ENCODE peak calls at places on chromosomes 12 and 14, in five cellular contexts. P, V, C, O and H are unnamed samples.

GRCh38 chr14:72217164-72217563 is 284.9 kb downstream of the RGS6 start:
- DNase-seq in C (no peak), O (peak; percentile 1), P (no peak), V (no peak), H (no peak)

GRCh38 chr14:19947413-19948090 is 16.8 kb downstream of the OR4K1 start:
- DNase-seq in O (no peak), V (no peak), P (no peak), C (no peak), H (no peak)

GRCh38 chr14:106185837-106186233 is 659.5 kb downstream of the TMEM121 start:
- DNase-seq in P (peak; percentile 87), V (no peak), C (peak; percentile 62), O (no peak), H (no peak)

GRCh38 chr14:25400607-25401206 is 350.8 kb upstream of the STXBP6 start:
- DNase-seq in O (peak; percentile 56), P (peak; percentile 54), V (no peak), C (no peak), H (peak; percentile 72)

GRCh38 chr12:7319934-7320333 is 16.1 kb downstream of the ACSM4 start:
- DNase-seq in P (peak; percentile 1), C (no peak), V (no peak), O (no peak), H (no peak)

GRCh38 chr14:92704036-92704804 is 44.2 kb downstream of the LGMN start:
- DNase-seq in P (peak; percentile 53), O (no peak), C (no peak), V (no peak), H (no peak)

GRCh38 chr12:101826766-101827368 is 3.9 kb downstream of the GNPTAB start:
- DNase-seq in C (no peak), O (no peak), V (no peak), P (peak; percentile 42), H (peak; percentile 52)

GRCh38 chr12:124392991-124393790 is 98.3 kb downstream of the RFLNA start:
- DNase-seq in C (no peak), O (peak; percentile 83), V (peak; percentile 91), P (no peak), H (peak; percentile 91)

GRCh38 chr14:96265387-96265786 is 9.4 kb downstream of the BDKRB1 start:
- DNase-seq in C (no peak), O (no peak), P (no peak), V (no peak), H (no peak)

GRCh38 chr12:89863332-89863938 is 154.8 kb upstream of the ATP2B1 start:
- DNase-seq in O (no peak), P (peak; percentile 68), C (peak; percentile 90), V (no peak), H (no peak)

GRCh38 chr12:55736780-55737580 is 5.9 kb upstream of the GDF11 start:
- DNase-seq in O (peak; percentile 61), P (peak; percentile 71), C (peak; percentile 43), V (peak; percentile 89), H (no peak)

GRCh38 chr12:109277899-109278762 is 31.0 kb downstream of the FOXN4 start:
- DNase-seq in O (peak; percentile 44), V (no peak), C (no peak), P (no peak), H (no peak)

GRCh38 chr12:65319680-65320193 is 41.3 kb downstream of the MSRB3 start:
- DNase-seq in O (no peak), V (no peak), C (no peak), P (no peak), H (no peak)

GRCh38 chr14:91774138-91775096 is 42.5 kb upstream of the CATSPERB start:
- DNase-seq in V (no peak), C (no peak), O (no peak), P (no peak), H (no peak)

GRCh38 chr14:39423793-39424192 is 8.4 kb downstream of the FBXO33 start:
- DNase-seq in O (no peak), V (no peak), C (no peak), P (no peak), H (no peak)

GRCh38 chr12:124449623-124450375 is 117.6 kb downstream of the NCOR2 start:
- DNase-seq in C (no peak), P (no peak), V (no peak), O (no peak), H (no peak)

GRCh38 chr12:65277994-65278575 is 398 bp upstream of the MSRB3 start:
- DNase-seq in V (no peak), O (no peak), P (no peak), C (no peak), H (no peak)

GRCh38 chr12:3117144-3117581 is 40.0 kb downstream of the TSPAN9 start:
- DNase-seq in C (no peak), O (peak; percentile 65), P (no peak), V (no peak), H (peak; percentile 70)

GRCh38 chr12:64010069-64010686 is 165.7 kb downstream of the SRGAP1 start:
- DNase-seq in P (no peak), O (peak; percentile 48), C (no peak), V (no peak), H (no peak)

GRCh38 chr12:127655691-127656090 is 611.3 kb upstream of the TMEM132C start:
- DNase-seq in O (peak; percentile 89), C (no peak), P (no peak), V (no peak), H (no peak)

GRCh38 chr12:52561880-52562449 is 9.0 kb upstream of the KRT71 start:
- DNase-seq in C (no peak), O (no peak), P (no peak), V (no peak), H (no peak)

DNA sequence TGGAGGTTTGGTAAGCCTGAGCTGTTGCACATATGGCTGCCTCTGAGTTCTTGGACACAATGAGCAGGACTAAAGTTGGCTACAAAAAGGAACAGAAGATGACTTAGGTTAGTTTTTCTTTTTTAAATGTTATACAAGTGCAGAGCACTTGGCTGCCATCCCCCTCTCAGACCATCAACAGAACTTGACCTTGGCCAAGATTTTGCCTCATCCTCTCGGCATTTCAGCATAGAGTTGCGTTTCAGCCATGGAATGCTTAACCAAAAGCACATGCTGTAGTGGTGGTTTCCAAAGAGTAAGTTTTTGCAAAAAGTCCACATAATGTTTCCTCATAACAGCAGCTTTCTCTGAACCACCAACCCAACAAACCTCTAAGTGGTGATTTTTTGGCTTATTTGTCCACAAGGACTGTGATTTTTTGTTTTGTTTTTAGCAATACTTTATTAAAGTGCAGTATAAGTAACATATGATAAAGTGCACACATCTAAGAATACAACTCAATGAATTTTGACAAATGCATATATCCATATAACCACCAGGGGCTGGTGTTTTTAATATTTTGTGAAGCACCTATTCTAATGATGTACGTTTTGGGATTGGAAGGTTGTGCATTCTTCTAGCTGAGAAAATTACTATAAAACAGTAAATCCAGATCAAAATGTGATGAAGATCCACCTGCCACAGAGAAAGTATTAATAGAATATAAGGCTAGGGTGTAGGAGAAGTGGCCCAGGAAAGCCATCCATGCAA is 12.1 kb upstream of the GALNT16 start:
- DNase-seq in C (no peak), V (no peak), P (peak; percentile 16), O (peak; percentile 98), H (peak; percentile 75)
- H3K4me3 ChIP-seq in C (no peak overlapping the region), V (no peak overlapping the region), P (no peak overlapping the region), O (no peak overlapping the region), H (no peak overlapping the region)

GRCh38 chr12:53985358-53985899 is 483 bp downstream of the HOXC10 start:
- DNase-seq in C (no peak), P (no peak), V (peak; percentile 51), O (no peak), H (no peak)

GRCh38 chr12:53986686-53987180 is 1.8 kb downstream of the HOXC10 start:
- DNase-seq in V (no peak), O (no peak), C (no peak), P (no peak), H (no peak)

GRCh38 chr12:53987748-53988147 is 2.8 kb downstream of the HOXC10 start:
- DNase-seq in C (no peak), O (no peak), V (no peak), P (no peak), H (no peak)

GRCh38 chr12:53984901-53985357 is at the start of gene HOXC10:
- DNase-seq in P (peak; percentile 95), V (peak; percentile 75), C (peak; percentile 52), O (peak; percentile 98), H (peak; percentile 79)

GRCh38 chr12:53985900-53986685 is 1.1 kb downstream of the HOXC10 start:
- DNase-seq in P (peak; percentile 35), O (peak; percentile 81), C (no peak), V (peak; percentile 58), H (no peak)
- H3K4me3 ChIP-seq in P (no peak overlapping the region), O (peak overlapping the region; percentile 98), C (no peak overlapping the region), V (no peak overlapping the region), H (peak overlapping the region; percentile 1)

GRCh38 chr14:104864267-104865068 is 600 bp upstream of the CEP170B start:
- DNase-seq in O (no peak), P (no peak), V (peak; percentile 88), C (no peak), H (no peak)
- H3K4me3 ChIP-seq in O (peak overlapping the region; percentile 47), P (peak overlapping the region; percentile 46), V (peak overlapping the region; percentile 57), C (no peak overlapping the region), H (peak overlapping the region; percentile 62)

GRCh38 chr14:74237441-74237840 is 1.8 kb upstream of the VSX2 start:
- DNase-seq in O (no peak), V (no peak), P (no peak), C (no peak), H (no peak)

GRCh38 chr14:74241611-74242005 is 2.4 kb downstream of the VSX2 start:
- DNase-seq in C (no peak), V (no peak), O (no peak), P (no peak), H (no peak)

GRCh38 chr14:74240794-74241610 is 1.8 kb downstream of the VSX2 start:
- DNase-seq in C (peak; percentile 13), O (no peak), P (no peak), V (no peak), H (no peak)

GRCh38 chr14:74239848-74240793 is 872 bp downstream of the VSX2 start:
- DNase-seq in P (no peak), C (peak; percentile 9), O (no peak), V (no peak), H (no peak)

DNA sequence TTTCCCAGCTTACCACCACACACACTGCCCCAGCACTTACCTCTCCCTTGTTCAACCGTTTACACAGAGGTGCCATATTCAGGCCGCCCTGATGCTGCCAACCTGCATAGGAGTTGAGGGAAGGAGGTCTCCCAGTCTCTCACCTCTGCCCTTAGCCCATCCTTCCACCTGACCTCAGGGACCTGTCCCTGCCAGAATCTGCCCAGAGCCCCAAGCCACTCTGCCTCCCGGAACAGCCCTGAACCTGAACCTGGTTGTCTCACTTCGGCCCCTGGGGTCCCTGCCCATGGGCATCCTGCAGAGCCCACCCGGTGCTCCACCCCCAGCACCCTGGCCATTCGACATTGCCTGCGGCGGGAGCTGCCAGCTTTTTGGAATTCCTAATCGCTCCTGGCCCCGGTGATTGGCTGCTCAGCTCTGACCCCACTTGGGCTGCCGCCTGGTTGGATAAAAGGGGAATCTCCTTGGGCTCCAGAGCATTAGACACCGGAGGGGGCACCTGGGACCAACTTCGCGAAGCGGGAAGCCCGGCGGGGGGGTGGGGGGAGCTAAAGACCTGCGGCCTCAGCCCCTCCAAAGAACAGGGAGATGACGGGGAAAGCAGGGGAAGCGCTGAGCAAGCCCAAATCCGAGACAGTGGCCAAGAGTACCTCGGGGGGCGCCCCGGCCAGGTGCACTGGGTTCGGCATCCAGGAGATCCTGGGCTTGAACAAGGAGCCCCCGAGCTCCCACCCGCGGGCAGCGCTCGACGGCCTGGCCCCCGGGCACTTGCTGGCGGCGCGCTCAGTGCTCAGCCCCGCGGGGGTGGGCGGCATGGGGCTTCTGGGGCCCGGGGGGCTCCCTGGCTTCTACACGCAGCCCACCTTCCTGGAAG is at the start of gene VSX2:
- DNase-seq in P (no peak), C (no peak), O (no peak), V (no peak), H (no peak)
- H3K4me3 ChIP-seq in P (no peak within 1 kb of the TSS), C (no peak within 1 kb of the TSS), O (no peak within 1 kb of the TSS), V (peak within 1 kb of the TSS; percentile 29), H (peak within 1 kb of the TSS; percentile 39)

GRCh38 chr12:68245071-68246021 is 8.1 kb downstream of the IL22 start:
- DNase-seq in C (no peak), O (no peak), P (no peak), V (no peak), H (no peak)
- H3K4me3 ChIP-seq in C (no peak overlapping the region), O (no peak overlapping the region), P (no peak overlapping the region), V (peak overlapping the region; percentile 24), H (no peak overlapping the region)